ENCODE peak calls at places on chromosomes 4 and X, in four cellular contexts. B, Q, T and C are unnamed samples.

GRCh38 chrX:137988470-137988869 is 422.5 kb downstream of the ZIC3 start:
- DNase-seq in Q (no peak), B (no peak), T (no peak), C (no peak)

GRCh38 chrX:44506688-44507087 is 36.0 kb downstream of the FUNDC1 start:
- DNase-seq in B (peak), T (no peak), Q (no peak), C (no peak)

GRCh38 chr4:184064877-184065276 is 152.8 kb downstream of the ENPP6 start:
- DNase-seq in Q (peak), T (no peak), B (no peak), C (no peak)

GRCh38 chr4:82947498-82947897 is 47.0 kb downstream of the THAP9 start:
- DNase-seq in T (no peak), Q (no peak), B (no peak), C (no peak)

GRCh38 chr4:108946237-108946636 is 183.4 kb upstream of the ETNPPL start:
- DNase-seq in B (no peak), T (no peak), Q (no peak), C (no peak)

GRCh38 chr4:126593626-126594025 is 1039.1 kb upstream of the INTU start:
- DNase-seq in T (no peak), B (no peak), Q (no peak), C (no peak)

GRCh38 chr4:44446801-44447562 is 1.6 kb downstream of the KCTD8 start:
- DNase-seq in T (no peak), Q (no peak), B (no peak), C (no peak)

GRCh38 chrX:25389276-25389675 is 373.5 kb upstream of the ARX start:
- DNase-seq in Q (no peak), T (no peak), B (no peak), C (no peak)

GRCh38 chr4:47933798-47934197 is 19.4 kb upstream of the NFXL1 start:
- DNase-seq in B (no peak), T (no peak), Q (peak), C (no peak)

GRCh38 chr4:145679991-145680455 is at the start of gene C4orf51:
- DNase-seq in B (no peak), Q (peak), T (no peak), C (no peak)

GRCh38 chr4:148893095-148893494 is 450.9 kb upstream of the NR3C2 start:
- DNase-seq in Q (no peak), B (no peak), T (no peak), C (no peak)

DNA sequence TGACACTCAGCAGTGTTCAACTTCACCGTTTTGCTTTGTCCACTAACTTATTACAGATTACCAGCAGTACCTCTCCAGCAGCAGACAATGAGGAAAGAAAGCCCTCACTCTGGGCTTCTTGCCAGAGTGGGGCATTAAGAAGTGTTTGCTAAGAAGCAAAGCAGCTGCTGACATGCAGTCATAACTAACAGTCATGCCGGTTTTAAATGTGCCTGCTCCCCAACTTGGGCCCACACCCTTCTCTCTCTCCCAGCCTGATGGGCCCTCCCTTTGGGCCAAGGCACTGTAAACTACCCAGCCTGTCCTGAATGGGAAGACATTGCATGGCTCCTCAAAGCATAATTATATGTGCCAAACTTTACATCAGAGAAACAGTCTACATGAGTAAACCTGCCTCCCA is 54.6 kb upstream of the HHIP start:
- DNase-seq in B (no peak), T (no peak), Q (no peak), C (no peak)
- TF ChIP-seq SUZ12 in B (no peak), T (no peak), Q (no peak), C (no peak)

GRCh38 chr4:124902111-124902510 is 189.6 kb upstream of the ANKRD50 start:
- DNase-seq in B (no peak), T (no peak), Q (no peak), C (no peak)
- H3K9ac ChIP-seq in B (no peak), T (no peak), Q (no peak), C (no peak)

DNA sequence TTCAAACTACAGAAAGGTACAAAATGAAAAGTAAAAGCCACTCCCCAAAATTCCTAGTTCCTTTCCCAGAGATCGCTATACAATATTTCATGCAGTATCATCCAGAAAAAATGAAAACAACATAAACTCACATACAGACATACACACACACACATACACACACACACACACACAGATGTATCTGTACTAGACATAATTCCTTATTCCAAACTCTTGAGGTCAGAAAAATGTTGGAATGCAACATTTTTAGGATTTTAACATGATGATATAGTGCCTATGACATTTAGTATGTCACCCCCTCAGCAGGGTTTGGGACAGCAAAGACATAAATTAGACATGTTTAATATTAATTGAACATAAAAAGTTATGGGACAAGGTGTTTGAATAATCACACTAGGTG is 73.4 kb upstream of the LHFPL1 start:
- DNase-seq in Q (no peak), B (no peak), T (no peak), C (no peak)
- TF ChIP-seq SUZ12 in Q (no peak), B (no peak), T (no peak), C (no peak)

GRCh38 chr4:56654238-56654632 is 26.9 kb downstream of the HOPX start:
- DNase-seq in B (no peak), T (no peak), Q (no peak), C (no peak)
- H3K9ac ChIP-seq in B (no peak), T (no peak), Q (no peak), C (no peak)

DNA sequence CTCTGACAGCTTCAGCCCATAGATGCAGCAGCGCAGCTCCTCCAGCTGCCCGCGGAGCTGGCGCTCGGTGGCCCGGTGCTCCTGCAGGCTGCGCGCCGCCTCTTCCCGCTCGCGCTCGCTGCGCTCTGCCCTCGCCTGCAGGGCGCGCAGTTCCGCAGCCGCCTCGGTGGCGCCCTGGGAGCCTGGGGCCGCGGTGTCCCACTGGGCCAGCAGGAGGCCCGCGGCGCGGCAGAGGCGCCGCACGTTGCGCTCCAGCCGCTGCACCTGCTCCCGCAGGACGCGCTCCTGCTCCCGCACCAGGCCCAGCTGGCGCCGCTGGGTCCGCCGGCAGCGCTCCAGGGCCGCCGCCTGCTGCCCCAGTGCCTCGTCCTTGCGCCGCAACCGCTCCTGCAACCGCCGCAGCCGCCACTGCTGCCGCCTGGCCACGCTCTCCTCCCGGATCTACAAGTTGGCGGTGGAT is 10.1 kb downstream of the C4orf50 start:
- DNase-seq in Q (no peak), B (no peak), T (no peak), C (peak)
- TF ChIP-seq SUZ12 in Q (no peak), B (no peak), T (no peak), C (no peak)

GRCh38 chr4:2806392-2807355 is 13.8 kb downstream of the SH3BP2 start:
- DNase-seq in B (no peak), T (no peak), Q (no peak), C (no peak)
- H3K9ac ChIP-seq in B (peak), T (peak), Q (no peak), C (no peak)